ENCODE peak calls at places on chromosomes 12 and 14, in six cellular contexts. I, A, V, M, N and C are unnamed samples.

GRCh38 chr14:23326491-23327332 is 5.5 kb downstream of the PABPN1 start:
- DNase-seq in N (no peak), I (no peak), A (no peak), V (no peak), M (no peak), C (peak; percentile 50)

GRCh38 chr12:130879212-130879686 is 7.4 kb downstream of the RAN start:
- DNase-seq in A (peak; percentile 93), I (no peak), N (no peak), V (no peak), M (no peak), C (no peak)

GRCh38 chr12:24822121-24822899 is 126.6 kb downstream of the BCAT1 start:
- DNase-seq in M (no peak), A (no peak), N (no peak), V (no peak), I (peak; percentile 88), C (no peak)

GRCh38 chr12:64733857-64734256 is 25.3 kb downstream of the GNS start:
- DNase-seq in N (peak; percentile 45), I (no peak), V (no peak), A (no peak), M (no peak), C (peak; percentile 64)

GRCh38 chr12:40017488-40017887 is 88.4 kb downstream of the SLC2A13 start:
- DNase-seq in A (no peak), V (no peak), N (no peak), I (no peak), M (no peak), C (no peak)

GRCh38 chr14:100875126-100875525 is 28.4 kb downstream of the RTL1 start:
- DNase-seq in A (no peak), N (no peak), I (no peak), M (no peak), V (no peak), C (no peak)

GRCh38 chr14:23413681-23414080 is 5.6 kb upstream of the MYH6 start:
- DNase-seq in I (no peak), N (no peak), A (no peak), V (no peak), M (no peak), C (no peak)

GRCh38 chr14:100403802-100404201 is 80.7 kb downstream of the SLC25A47 start:
- DNase-seq in N (no peak), A (no peak), V (no peak), M (no peak), I (no peak), C (no peak)

GRCh38 chr12:113162102-113163029 is 12.8 kb downstream of the CFAP73 start:
- DNase-seq in A (peak; percentile 56), V (no peak), N (no peak), I (peak; percentile 56), M (no peak), C (no peak)

GRCh38 chr12:14774944-14775651 is 28.2 kb downstream of the WBP11 start:
- DNase-seq in M (peak; percentile 84), I (peak; percentile 70), V (peak; percentile 15), N (peak; percentile 40), A (peak; percentile 49), C (peak; percentile 68)

GRCh38 chr12:50785406-50785805 is 21.5 kb downstream of the ATF1 start:
- DNase-seq in A (no peak), I (peak; percentile 21), N (no peak), M (no peak), V (no peak), C (no peak)